ENCODE peak calls at places on chromosomes 1 and 21, in six cellular contexts. One of them, this sample, is unnamed.

GRCh38 chr1:88061106-88061829 is 622.8 kb upstream of the PKN2 start:
- DNase-seq in K562: peak
- DNase-seq in A549: peak
- DNase-seq in endothelial cell of umbilical vein: peak
- DNase-seq in GM12878: no peak
- DNase-seq in HepG2: peak
- DNase-seq in this sample: peak

GRCh38 chr1:54865238-54866073 is 21.5 kb downstream of the DHCR24 start:
- DNase-seq in K562: no peak
- DNase-seq in A549: no peak
- DNase-seq in endothelial cell of umbilical vein: no peak
- DNase-seq in GM12878: no peak
- DNase-seq in HepG2: peak
- DNase-seq in this sample: no peak

GRCh38 chr1:231376875-231377549 is 38.9 kb downstream of the SPRTN start:
- DNase-seq in K562: no peak
- DNase-seq in A549: no peak
- DNase-seq in endothelial cell of umbilical vein: no peak
- DNase-seq in GM12878: no peak
- DNase-seq in HepG2: no peak
- DNase-seq in this sample: no peak

GRCh38 chr1:183137782-183138181 is 48.3 kb upstream of the LAMC2 start:
- DNase-seq in K562: no peak
- DNase-seq in A549: no peak
- DNase-seq in endothelial cell of umbilical vein: no peak
- DNase-seq in GM12878: no peak
- DNase-seq in HepG2: no peak
- DNase-seq in this sample: no peak

GRCh38 chr21:35027558-35028450 is 21.3 kb downstream of the RUNX1 start:
- DNase-seq in K562: no peak
- DNase-seq in A549: no peak
- DNase-seq in endothelial cell of umbilical vein: no peak
- DNase-seq in GM12878: no peak
- DNase-seq in HepG2: no peak
- DNase-seq in this sample: peak

GRCh38 chr21:42614391-42614790 is 39.0 kb upstream of the PDE9A start:
- DNase-seq in K562: no peak
- DNase-seq in A549: no peak
- DNase-seq in endothelial cell of umbilical vein: no peak
- DNase-seq in GM12878: no peak
- DNase-seq in HepG2: no peak
- DNase-seq in this sample: no peak

GRCh38 chr1:210627740-210628139 is 299.0 kb downstream of the HHAT start:
- DNase-seq in K562: no peak
- DNase-seq in A549: peak
- DNase-seq in endothelial cell of umbilical vein: no peak
- DNase-seq in GM12878: no peak
- DNase-seq in HepG2: no peak
- DNase-seq in this sample: no peak

GRCh38 chr1:217017172-217017571 is 293.9 kb upstream of the ESRRG start:
- DNase-seq in K562: no peak
- DNase-seq in A549: no peak
- DNase-seq in endothelial cell of umbilical vein: no peak
- DNase-seq in GM12878: no peak
- DNase-seq in HepG2: no peak
- DNase-seq in this sample: no peak

GRCh38 chr1:115596080-115596795 is 45.5 kb upstream of the VANGL1 start:
- DNase-seq in K562: no peak
- DNase-seq in A549: no peak
- DNase-seq in endothelial cell of umbilical vein: no peak
- DNase-seq in GM12878: no peak
- DNase-seq in HepG2: no peak
- DNase-seq in this sample: no peak

GRCh38 chr1:204254031-204254661 is 40.4 kb upstream of the GOLT1A start:
- DNase-seq in K562: no peak
- DNase-seq in A549: peak
- DNase-seq in endothelial cell of umbilical vein: no peak
- DNase-seq in GM12878: no peak
- DNase-seq in HepG2: peak
- DNase-seq in this sample: peak

GRCh38 chr1:68165665-68166064 is 66.7 kb downstream of the WLS start:
- DNase-seq in K562: no peak
- DNase-seq in A549: no peak
- DNase-seq in endothelial cell of umbilical vein: no peak
- DNase-seq in GM12878: no peak
- DNase-seq in HepG2: no peak
- DNase-seq in this sample: no peak

GRCh38 chr1:205048382-205048781 is 5.4 kb downstream of the CNTN2 start:
- DNase-seq in K562: no peak
- DNase-seq in A549: no peak
- DNase-seq in endothelial cell of umbilical vein: no peak
- DNase-seq in GM12878: no peak
- DNase-seq in HepG2: no peak
- DNase-seq in this sample: no peak

GRCh38 chr1:212070720-212071302 is 35.3 kb downstream of the DTL start:
- DNase-seq in K562: peak
- DNase-seq in A549: peak
- DNase-seq in endothelial cell of umbilical vein: peak
- DNase-seq in GM12878: no peak
- DNase-seq in HepG2: peak
- DNase-seq in this sample: peak

GRCh38 chr1:234089396-234089795 is 184.9 kb downstream of the SLC35F3 start:
- DNase-seq in K562: peak
- DNase-seq in A549: no peak
- DNase-seq in endothelial cell of umbilical vein: no peak
- DNase-seq in GM12878: no peak
- DNase-seq in HepG2: no peak
- DNase-seq in this sample: no peak

GRCh38 chr1:57770772-57771171 is 346.9 kb upstream of the DAB1 start:
- DNase-seq in K562: no peak
- DNase-seq in A549: peak
- DNase-seq in endothelial cell of umbilical vein: no peak
- DNase-seq in GM12878: no peak
- DNase-seq in HepG2: peak
- DNase-seq in this sample: peak

GRCh38 chr1:155794605-155795265 is 62.3 kb downstream of the GON4L start:
- DNase-seq in K562: no peak
- DNase-seq in A549: no peak
- DNase-seq in endothelial cell of umbilical vein: no peak
- DNase-seq in GM12878: no peak
- DNase-seq in HepG2: no peak
- DNase-seq in this sample: no peak

GRCh38 chr1:49190138-49190537 is 413.4 kb upstream of the BEND5 start:
- DNase-seq in K562: no peak
- DNase-seq in A549: no peak
- DNase-seq in endothelial cell of umbilical vein: no peak
- DNase-seq in GM12878: no peak
- DNase-seq in HepG2: no peak
- DNase-seq in this sample: no peak

GRCh38 chr1:84379128-84379527 is 19.2 kb upstream of the DNASE2B start:
- DNase-seq in K562: no peak
- DNase-seq in A549: no peak
- DNase-seq in endothelial cell of umbilical vein: no peak
- DNase-seq in GM12878: no peak
- DNase-seq in HepG2: no peak
- DNase-seq in this sample: peak

GRCh38 chr1:1259948-1260614 is 13.6 kb upstream of the C1QTNF12 start:
- DNase-seq in K562: no peak
- DNase-seq in A549: no peak
- DNase-seq in endothelial cell of umbilical vein: no peak
- DNase-seq in GM12878: no peak
- DNase-seq in HepG2: no peak
- DNase-seq in this sample: no peak

GRCh38 chr1:211334986-211335385 is 8.4 kb downstream of the TRAF5 start:
- DNase-seq in K562: no peak
- DNase-seq in A549: no peak
- DNase-seq in endothelial cell of umbilical vein: no peak
- DNase-seq in GM12878: no peak
- DNase-seq in HepG2: no peak
- DNase-seq in this sample: no peak

GRCh38 chr1:54335396-54336056 is 70.7 kb downstream of the SSBP3 start:
- DNase-seq in K562: no peak
- DNase-seq in A549: no peak
- DNase-seq in endothelial cell of umbilical vein: peak
- DNase-seq in GM12878: no peak
- DNase-seq in HepG2: no peak
- DNase-seq in this sample: peak

GRCh38 chr1:245995474-245995873 is 511.6 kb downstream of the SMYD3 start:
- DNase-seq in K562: no peak
- DNase-seq in A549: no peak
- DNase-seq in endothelial cell of umbilical vein: no peak
- DNase-seq in GM12878: no peak
- DNase-seq in HepG2: no peak
- DNase-seq in this sample: no peak

GRCh38 chr1:68188060-68188538 is 44.2 kb downstream of the WLS start:
- DNase-seq in K562: no peak
- DNase-seq in A549: no peak
- DNase-seq in endothelial cell of umbilical vein: no peak
- DNase-seq in GM12878: no peak
- DNase-seq in HepG2: no peak
- DNase-seq in this sample: no peak

GRCh38 chr1:209222826-209223225 is 360.7 kb upstream of the CAMK1G start:
- DNase-seq in K562: no peak
- DNase-seq in A549: no peak
- DNase-seq in endothelial cell of umbilical vein: no peak
- DNase-seq in GM12878: no peak
- DNase-seq in HepG2: no peak
- DNase-seq in this sample: no peak

GRCh38 chr1:34212673-34213072 is 36.0 kb downstream of the C1orf94 start:
- DNase-seq in K562: no peak
- DNase-seq in A549: no peak
- DNase-seq in endothelial cell of umbilical vein: no peak
- DNase-seq in GM12878: no peak
- DNase-seq in HepG2: no peak
- DNase-seq in this sample: no peak

GRCh38 chr1:162230096-162230495 is 146.6 kb downstream of the SPATA46 start:
- DNase-seq in K562: no peak
- DNase-seq in A549: peak
- DNase-seq in endothelial cell of umbilical vein: peak
- DNase-seq in GM12878: no peak
- DNase-seq in HepG2: no peak
- DNase-seq in this sample: no peak

GRCh38 chr1:23910144-23910543 is 3.0 kb downstream of the CNR2 start:
- DNase-seq in K562: no peak
- DNase-seq in A549: no peak
- DNase-seq in endothelial cell of umbilical vein: no peak
- DNase-seq in GM12878: no peak
- DNase-seq in HepG2: no peak
- DNase-seq in this sample: peak

GRCh38 chr1:23910553-23911246 is 2.5 kb downstream of the CNR2 start:
- DNase-seq in K562: peak
- DNase-seq in A549: no peak
- DNase-seq in endothelial cell of umbilical vein: no peak
- DNase-seq in GM12878: peak
- DNase-seq in HepG2: no peak
- DNase-seq in this sample: no peak

GRCh38 chr1:23906731-23907130 is 6.4 kb downstream of the CNR2 start:
- DNase-seq in K562: no peak
- DNase-seq in A549: no peak
- DNase-seq in endothelial cell of umbilical vein: no peak
- DNase-seq in GM12878: no peak
- DNase-seq in HepG2: no peak
- DNase-seq in this sample: no peak

GRCh38 chr1:23909412-23909811 is 3.8 kb downstream of the CNR2 start:
- DNase-seq in K562: no peak
- DNase-seq in A549: no peak
- DNase-seq in endothelial cell of umbilical vein: no peak
- DNase-seq in GM12878: peak
- DNase-seq in HepG2: no peak
- DNase-seq in this sample: peak

GRCh38 chr1:23908453-23909341 is 4.5 kb downstream of the CNR2 start:
- DNase-seq in K562: peak
- DNase-seq in A549: no peak
- DNase-seq in endothelial cell of umbilical vein: no peak
- DNase-seq in GM12878: peak
- DNase-seq in HepG2: no peak
- DNase-seq in this sample: peak
- TF ChIP-seq MYC in K562: no peak
- TF ChIP-seq MYC in A549: no peak
- TF ChIP-seq MYC in endothelial cell of umbilical vein: no peak
- TF ChIP-seq MYC in GM12878: no peak
- TF ChIP-seq MYC in HepG2: no peak
- TF ChIP-seq MYC in this sample: peak

GRCh38 chr1:27364696-27365371 is 1.9 kb downstream of the MAP3K6 start:
- DNase-seq in K562: no peak
- DNase-seq in A549: no peak
- DNase-seq in endothelial cell of umbilical vein: no peak
- DNase-seq in GM12878: no peak
- DNase-seq in HepG2: no peak
- DNase-seq in this sample: peak
- H3K4me3 ChIP-seq in K562: peak
- H3K4me3 ChIP-seq in A549: peak
- H3K4me3 ChIP-seq in endothelial cell of umbilical vein: no peak
- H3K4me3 ChIP-seq in GM12878: no peak
- H3K4me3 ChIP-seq in HepG2: peak
- H3K4me3 ChIP-seq in this sample: peak

GRCh38 chr21:37580690-37581089 is 214.1 kb downstream of the DYRK1A start:
- DNase-seq in K562: no peak
- DNase-seq in A549: no peak
- DNase-seq in endothelial cell of umbilical vein: peak
- DNase-seq in GM12878: no peak
- DNase-seq in HepG2: no peak
- DNase-seq in this sample: no peak
- TF ChIP-seq MYC in K562: no peak
- TF ChIP-seq MYC in A549: no peak
- TF ChIP-seq MYC in endothelial cell of umbilical vein: no peak
- TF ChIP-seq MYC in GM12878: no peak
- TF ChIP-seq MYC in HepG2: no peak
- TF ChIP-seq MYC in this sample: no peak

GRCh38 chr1:118981436-118981835 is 6.7 kb downstream of the TBX15 start:
- DNase-seq in K562: no peak
- DNase-seq in A549: no peak
- DNase-seq in endothelial cell of umbilical vein: no peak
- DNase-seq in GM12878: no peak
- DNase-seq in HepG2: no peak
- DNase-seq in this sample: no peak
- H3K4me3 ChIP-seq in K562: no peak
- H3K4me3 ChIP-seq in A549: no peak
- H3K4me3 ChIP-seq in endothelial cell of umbilical vein: no peak
- H3K4me3 ChIP-seq in GM12878: no peak
- H3K4me3 ChIP-seq in HepG2: no peak
- H3K4me3 ChIP-seq in this sample: no peak